ENCODE peak calls at places on chromosome 1, in four cellular contexts. O is IMR-90, Y is H1, F is neuronal stem cell. A is an unnamed sample.
A peak's percentile ranks its signal among the peaks of the same experiment; 100 is the strongest.

GRCh38 chr1:66564250-66564649 is 30.3 kb downstream of the SGIP1 start:
- DNase-seq in O (peak; percentile 99), Y (no peak), F (no peak), A (peak; percentile 100)

GRCh38 chr1:168089979-168090337 is 46.8 kb downstream of the GPR161 start:
- DNase-seq in O (no peak), Y (no peak), F (no peak), A (no peak)

GRCh38 chr1:30853350-30853749 is 55.2 kb downstream of the SDC3 start:
- DNase-seq in O (no peak), Y (no peak), F (no peak), A (peak; percentile 40)

GRCh38 chr1:234610582-234611152 is 689 bp upstream of the IRF2BP2 start:
- DNase-seq in O (peak; percentile 95), Y (peak; percentile 93), F (peak; percentile 63), A (peak; percentile 94)

GRCh38 chr1:89724369-89725015 is 91.6 kb downstream of the LRRC8C start:
- DNase-seq in O (peak; percentile 59), Y (no peak), F (no peak), A (no peak)

GRCh38 chr1:19676438-19676922 is 11.8 kb downstream of the HTR6 start:
- DNase-seq in O (peak; percentile 59), Y (peak; percentile 82), F (peak; percentile 73), A (peak; percentile 73)

GRCh38 chr1:163528710-163529348 is 207.1 kb downstream of the NUF2 start:
- DNase-seq in O (peak; percentile 15), Y (no peak), F (no peak), A (peak; percentile 24)

GRCh38 chr1:115199416-115200132 is 110.3 kb upstream of the TSPAN2 start:
- DNase-seq in O (peak; percentile 26), Y (no peak), F (no peak), A (no peak)

GRCh38 chr1:5343256-5344020 is 648.8 kb downstream of the NPHP4 start:
- DNase-seq in O (no peak), Y (no peak), F (no peak), A (no peak)

GRCh38 chr1:206897175-206897574 is at the start of gene IL24:
- DNase-seq in O (no peak), Y (no peak), F (no peak), A (no peak)

GRCh38 chr1:86466986-86467385 is 1.7 kb upstream of the CLCA1 start:
- DNase-seq in O (no peak), Y (no peak), F (no peak), A (no peak)

GRCh38 chr1:201021333-201022177 is 2.0 kb downstream of the KIF21B start:
- DNase-seq in O (no peak), Y (no peak), F (no peak), A (no peak)

GRCh38 chr1:220487297-220487820 is 40.6 kb upstream of the MARK1 start:
- DNase-seq in O (peak; percentile 20), Y (no peak), F (peak; percentile 29), A (peak; percentile 45)

GRCh38 chr1:5891736-5892135 is 100.5 kb downstream of the NPHP4 start:
- DNase-seq in O (peak; percentile 25), Y (no peak), F (no peak), A (no peak)

GRCh38 chr1:78375996-78376395 is 114.8 kb upstream of the PTGFR start:
- DNase-seq in O (peak; percentile 48), Y (no peak), F (no peak), A (no peak)

GRCh38 chr1:45134468-45134873 is 71.9 kb downstream of the ZSWIM5 start:
- DNase-seq in O (no peak), Y (no peak), F (no peak), A (no peak)

GRCh38 chr1:208131631-208132286 is 112.4 kb downstream of the PLXNA2 start:
- DNase-seq in O (no peak), Y (no peak), F (no peak), A (no peak)

GRCh38 chr1:153397056-153397923 is 6.4 kb upstream of the S100A8 start:
- DNase-seq in O (no peak), Y (peak; percentile 28), F (no peak), A (no peak)

GRCh38 chr1:203006948-203007871 is at the start of gene TMEM183A:
- DNase-seq in O (peak; percentile 97), Y (peak; percentile 95), F (peak; percentile 96), A (peak; percentile 97)

GRCh38 chr1:118945460-118945859 is 42.7 kb downstream of the TBX15 start:
- DNase-seq in O (no peak), Y (no peak), F (no peak), A (no peak)

GRCh38 chr1:203776636-203777035 is 11.7 kb downstream of the LAX1 start:
- DNase-seq in O (no peak), Y (no peak), F (no peak), A (no peak)

GRCh38 chr1:22259581-22260282 is 116.8 kb upstream of the WNT4 start:
- DNase-seq in O (peak; percentile 32), Y (no peak), F (no peak), A (peak; percentile 96)

GRCh38 chr1:170162385-170163226 is 16.8 kb downstream of the NTMT2 start:
- DNase-seq in O (peak; percentile 96), Y (no peak), F (peak; percentile 26), A (peak; percentile 93)
- H2AFZ ChIP-seq in O (no peak overlapping the region), Y (no peak overlapping the region), F (peak overlapping the region; percentile 24), A (no peak overlapping the region)

GRCh38 chr1:179813626-179814351 is 63.8 kb downstream of the TOR1AIP2 start:
- DNase-seq in O (no peak), Y (no peak), F (no peak), A (no peak)

GRCh38 chr1:179814513-179814838 is 63.1 kb downstream of the TOR1AIP2 start:
- DNase-seq in O (no peak), Y (no peak), F (no peak), A (no peak)

GRCh38 chr1:179817056-179817455 is 60.5 kb downstream of the TOR1AIP2 start:
- DNase-seq in O (no peak), Y (no peak), F (no peak), A (no peak)

GRCh38 chr1:179816196-179816960 is 61.2 kb downstream of the TOR1AIP2 start:
- DNase-seq in O (peak; percentile 21), Y (no peak), F (no peak), A (no peak)

DNA sequence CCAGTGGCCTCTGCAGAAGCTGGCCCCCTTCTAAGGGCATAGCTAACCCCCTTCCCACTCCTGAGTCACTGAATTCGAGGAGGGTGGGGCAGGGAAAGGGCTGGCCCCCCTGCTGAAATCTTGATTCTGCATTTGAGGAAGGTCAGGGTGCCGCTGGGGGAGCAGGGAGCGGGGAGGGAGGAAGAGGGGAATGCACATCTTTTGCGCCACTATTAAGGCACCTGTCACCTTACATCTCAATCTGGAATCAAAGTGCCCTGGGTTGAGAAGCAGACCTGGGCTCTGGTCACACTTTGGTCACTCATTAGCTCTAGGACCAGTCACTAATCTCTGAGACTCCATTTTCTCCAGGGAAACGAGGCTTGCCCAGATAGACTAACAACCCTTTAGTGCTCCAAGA is 62.0 kb downstream of the TOR1AIP2 start:
- DNase-seq in O (no peak), Y (no peak), F (no peak), A (no peak)
- H3K4me3 ChIP-seq in O (no peak overlapping the region), Y (peak overlapping the region; percentile 65), F (peak overlapping the region; percentile 77), A (no peak overlapping the region)

GRCh38 chr1:29201595-29202051 is 19.9 kb upstream of the SRSF4 start:
- DNase-seq in O (no peak), Y (no peak), F (no peak), A (no peak)
- H2AK5ac ChIP-seq in O (peak overlapping the region; percentile 90), Y (no peak overlapping the region), F (no peak overlapping the region), A (no peak overlapping the region)

GRCh38 chr1:12697406-12697805 is 18.5 kb upstream of the AADACL3 start:
- DNase-seq in O (no peak), Y (no peak), F (no peak), A (no peak)
- H2AFZ ChIP-seq in O (no peak overlapping the region), Y (no peak overlapping the region), F (no peak overlapping the region), A (no peak overlapping the region)

DNA sequence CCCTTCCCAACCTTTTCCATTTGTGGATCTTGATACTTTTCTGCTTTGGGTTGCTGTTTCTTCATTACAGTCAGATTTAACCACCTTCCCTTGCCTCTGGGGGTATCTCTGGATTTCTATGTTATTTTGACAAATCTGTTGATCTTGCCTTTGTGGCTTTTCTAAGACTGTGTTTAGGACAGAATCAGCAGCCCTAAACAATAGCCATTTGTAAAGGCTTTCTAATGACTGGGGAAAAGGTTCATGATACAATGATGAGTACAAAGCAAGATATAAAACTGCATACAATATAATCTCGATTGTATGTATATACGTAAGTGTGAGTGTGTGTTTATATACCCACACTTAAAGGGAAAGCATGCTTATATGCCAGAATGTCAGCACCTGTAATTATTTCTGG is 27.8 kb downstream of the FAM20B start:
- DNase-seq in O (no peak), Y (no peak), F (no peak), A (no peak)
- H3K4me3 ChIP-seq in O (no peak overlapping the region), Y (no peak overlapping the region), F (no peak overlapping the region), A (no peak overlapping the region)

DNA sequence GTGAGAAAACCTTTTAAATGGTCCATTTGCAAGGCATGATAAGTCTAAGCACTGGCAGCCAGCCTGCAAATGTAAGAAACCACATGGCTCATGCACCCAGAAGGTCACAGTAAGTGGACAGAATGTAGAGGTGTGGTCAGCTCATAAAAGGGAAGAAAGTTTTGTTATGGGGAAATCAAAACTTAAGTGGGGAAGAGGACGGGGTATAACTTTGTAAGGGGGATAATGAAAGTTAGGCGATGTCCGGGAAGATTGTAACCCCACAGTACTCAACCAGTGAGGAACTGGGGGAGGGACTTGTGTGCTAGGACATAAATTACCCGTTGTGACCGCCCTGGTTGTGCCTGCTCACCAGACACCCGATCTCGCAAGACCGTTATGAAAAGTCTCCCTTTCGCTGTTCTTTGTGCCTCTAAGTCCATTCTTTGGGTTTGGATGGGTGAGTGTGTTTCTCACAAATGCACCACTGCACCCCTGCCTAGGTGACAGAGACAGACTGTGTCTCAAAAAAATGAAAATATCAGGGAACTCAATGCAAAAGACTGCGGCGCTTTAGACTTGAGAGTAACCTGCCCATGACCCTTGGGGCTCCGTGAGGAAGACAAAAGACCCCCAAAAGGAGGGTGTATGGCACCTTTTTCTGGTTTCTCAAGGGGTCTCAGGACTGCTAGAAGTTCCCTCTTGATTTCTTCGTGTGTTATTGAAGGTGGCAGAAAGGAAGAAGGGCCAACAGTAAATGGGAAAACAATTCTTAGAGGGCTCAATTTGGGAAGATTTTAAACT is 28.6 kb upstream of the ZNF496 start:
- DNase-seq in O (no peak), Y (no peak), F (no peak), A (no peak)
- H2AK5ac ChIP-seq in O (no peak overlapping the region), Y (no peak overlapping the region), F (no peak overlapping the region), A (no peak overlapping the region)

DNA sequence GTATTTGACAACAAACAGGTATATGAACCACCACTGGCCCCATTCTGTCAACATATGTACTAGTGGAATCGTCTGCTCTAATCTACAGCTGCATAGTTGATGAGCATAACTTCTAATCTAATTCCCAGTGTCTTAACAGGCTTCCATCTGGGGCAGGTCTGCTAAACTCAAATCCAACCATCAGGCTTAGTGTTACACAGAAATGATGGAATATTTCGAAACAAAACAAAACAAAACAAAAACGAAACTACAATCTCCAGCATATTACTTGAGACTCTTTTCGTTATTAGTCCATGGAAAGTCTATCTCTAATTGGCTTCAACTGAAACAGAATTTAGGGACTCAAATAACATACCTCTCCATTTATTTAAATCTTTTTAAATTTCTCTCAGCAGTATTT is 37.6 kb downstream of the DIPK1A start:
- DNase-seq in O (no peak), Y (no peak), F (no peak), A (peak; percentile 37)
- H2AFZ ChIP-seq in O (no peak overlapping the region), Y (no peak overlapping the region), F (no peak overlapping the region), A (no peak overlapping the region)

A was measured in mesenchymal stem cell.